ENCODE peak calls at places on chromosomes 7 and 10, in nine cellular contexts. One of them, this sample, is unnamed.

GRCh38 chr7:116239434-116239833 is 29.1 kb downstream of the TES start:
- DNase-seq in RWPE1: no peak
- DNase-seq in GM10248: no peak
- DNase-seq in WTC11: no peak
- DNase-seq in right atrium auricular region: no peak
- DNase-seq in astrocyte: no peak
- DNase-seq in hepatocyte: peak
- DNase-seq in colonic mucosa: no peak
- DNase-seq in activated CD8-positive, alpha-beta T cell treated with anti-CD3 and anti-CD28 coated beads for 36 hours: no peak
- DNase-seq in this sample: no peak

GRCh38 chr10:70124918-70125317 is 7.7 kb downstream of the AIFM2 start:
- DNase-seq in RWPE1: no peak
- DNase-seq in GM10248: no peak
- DNase-seq in WTC11: no peak
- DNase-seq in right atrium auricular region: no peak
- DNase-seq in astrocyte: no peak
- DNase-seq in hepatocyte: no peak
- DNase-seq in colonic mucosa: no peak
- DNase-seq in activated CD8-positive, alpha-beta T cell treated with anti-CD3 and anti-CD28 coated beads for 36 hours: no peak
- DNase-seq in this sample: no peak

GRCh38 chr10:3978174-3978573 is 193.2 kb upstream of the KLF6 start:
- DNase-seq in RWPE1: peak
- DNase-seq in GM10248: no peak
- DNase-seq in WTC11: no peak
- DNase-seq in right atrium auricular region: no peak
- DNase-seq in astrocyte: peak
- DNase-seq in hepatocyte: no peak
- DNase-seq in colonic mucosa: no peak
- DNase-seq in activated CD8-positive, alpha-beta T cell treated with anti-CD3 and anti-CD28 coated beads for 36 hours: no peak
- DNase-seq in this sample: no peak

GRCh38 chr10:6351540-6351939 is 148.8 kb downstream of the PFKFB3 start:
- DNase-seq in RWPE1: no peak
- DNase-seq in GM10248: no peak
- DNase-seq in WTC11: no peak
- DNase-seq in right atrium auricular region: no peak
- DNase-seq in astrocyte: no peak
- DNase-seq in hepatocyte: no peak
- DNase-seq in colonic mucosa: no peak
- DNase-seq in activated CD8-positive, alpha-beta T cell treated with anti-CD3 and anti-CD28 coated beads for 36 hours: no peak
- DNase-seq in this sample: peak

GRCh38 chr10:123144697-123145541 is 3.0 kb upstream of the HMX2 start:
- DNase-seq in RWPE1: no peak
- DNase-seq in GM10248: peak
- DNase-seq in WTC11: peak
- DNase-seq in right atrium auricular region: no peak
- DNase-seq in astrocyte: no peak
- DNase-seq in hepatocyte: no peak
- DNase-seq in colonic mucosa: no peak
- DNase-seq in activated CD8-positive, alpha-beta T cell treated with anti-CD3 and anti-CD28 coated beads for 36 hours: peak
- DNase-seq in this sample: peak

GRCh38 chr10:36489928-36490279 is 635.5 kb upstream of the ANKRD30A start:
- DNase-seq in RWPE1: peak
- DNase-seq in GM10248: no peak
- DNase-seq in WTC11: no peak
- DNase-seq in right atrium auricular region: no peak
- DNase-seq in astrocyte: peak
- DNase-seq in hepatocyte: no peak
- DNase-seq in colonic mucosa: no peak
- DNase-seq in activated CD8-positive, alpha-beta T cell treated with anti-CD3 and anti-CD28 coated beads for 36 hours: no peak
- DNase-seq in this sample: no peak

GRCh38 chr10:81414038-81414437 is 461.0 kb upstream of the NRG3 start:
- DNase-seq in RWPE1: no peak
- DNase-seq in GM10248: no peak
- DNase-seq in WTC11: peak
- DNase-seq in right atrium auricular region: no peak
- DNase-seq in astrocyte: no peak
- DNase-seq in hepatocyte: peak
- DNase-seq in colonic mucosa: no peak
- DNase-seq in activated CD8-positive, alpha-beta T cell treated with anti-CD3 and anti-CD28 coated beads for 36 hours: no peak
- DNase-seq in this sample: no peak

GRCh38 chr7:120856198-120856597 is 1.7 kb downstream of the TSPAN12 start:
- DNase-seq in RWPE1: no peak
- DNase-seq in GM10248: no peak
- DNase-seq in WTC11: no peak
- DNase-seq in right atrium auricular region: no peak
- DNase-seq in astrocyte: no peak
- DNase-seq in hepatocyte: no peak
- DNase-seq in colonic mucosa: no peak
- DNase-seq in activated CD8-positive, alpha-beta T cell treated with anti-CD3 and anti-CD28 coated beads for 36 hours: no peak
- DNase-seq in this sample: no peak

GRCh38 chr10:5959581-5960069 is 17.7 kb downstream of the IL15RA start:
- DNase-seq in RWPE1: no peak
- DNase-seq in GM10248: peak
- DNase-seq in WTC11: no peak
- DNase-seq in right atrium auricular region: no peak
- DNase-seq in astrocyte: no peak
- DNase-seq in hepatocyte: no peak
- DNase-seq in colonic mucosa: no peak
- DNase-seq in activated CD8-positive, alpha-beta T cell treated with anti-CD3 and anti-CD28 coated beads for 36 hours: no peak
- DNase-seq in this sample: no peak

GRCh38 chr7:137005873-137006272 is 137.4 kb downstream of the CHRM2 start:
- DNase-seq in RWPE1: no peak
- DNase-seq in GM10248: no peak
- DNase-seq in WTC11: no peak
- DNase-seq in right atrium auricular region: no peak
- DNase-seq in astrocyte: no peak
- DNase-seq in hepatocyte: no peak
- DNase-seq in colonic mucosa: no peak
- DNase-seq in activated CD8-positive, alpha-beta T cell treated with anti-CD3 and anti-CD28 coated beads for 36 hours: no peak
- DNase-seq in this sample: no peak

GRCh38 chr10:97777148-97777547 is 5.3 kb upstream of the SFRP5 start:
- DNase-seq in RWPE1: no peak
- DNase-seq in GM10248: no peak
- DNase-seq in WTC11: no peak
- DNase-seq in right atrium auricular region: no peak
- DNase-seq in astrocyte: no peak
- DNase-seq in hepatocyte: no peak
- DNase-seq in colonic mucosa: no peak
- DNase-seq in activated CD8-positive, alpha-beta T cell treated with anti-CD3 and anti-CD28 coated beads for 36 hours: no peak
- DNase-seq in this sample: no peak

GRCh38 chr7:119408596-119408995 is 864.4 kb upstream of the KCND2 start:
- DNase-seq in RWPE1: no peak
- DNase-seq in GM10248: no peak
- DNase-seq in WTC11: no peak
- DNase-seq in right atrium auricular region: no peak
- DNase-seq in astrocyte: no peak
- DNase-seq in hepatocyte: no peak
- DNase-seq in colonic mucosa: no peak
- DNase-seq in activated CD8-positive, alpha-beta T cell treated with anti-CD3 and anti-CD28 coated beads for 36 hours: no peak
- DNase-seq in this sample: no peak

GRCh38 chr7:40043164-40043563 is 91.3 kb downstream of the MPLKIP start:
- DNase-seq in RWPE1: no peak
- DNase-seq in GM10248: no peak
- DNase-seq in WTC11: no peak
- DNase-seq in right atrium auricular region: no peak
- DNase-seq in astrocyte: no peak
- DNase-seq in hepatocyte: no peak
- DNase-seq in colonic mucosa: no peak
- DNase-seq in activated CD8-positive, alpha-beta T cell treated with anti-CD3 and anti-CD28 coated beads for 36 hours: no peak
- DNase-seq in this sample: no peak

DNA sequence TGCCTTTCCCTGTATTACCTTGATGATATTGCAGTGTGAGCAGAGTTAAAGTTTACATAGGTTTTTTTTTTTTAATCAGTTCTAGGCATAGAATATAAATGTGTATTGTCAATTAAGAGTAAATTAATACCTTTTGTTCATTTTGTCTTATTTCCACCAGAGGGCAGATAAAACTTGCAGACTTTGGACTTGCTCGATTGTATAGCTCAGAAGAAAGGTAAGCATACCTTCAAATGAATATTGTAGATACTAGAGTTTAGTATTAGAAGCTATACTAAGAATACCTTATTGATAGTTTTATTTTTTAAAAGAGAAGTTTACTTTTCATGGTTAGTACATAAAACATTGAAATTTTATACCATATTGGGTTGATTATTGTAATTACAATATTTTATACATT is 86.8 kb downstream of the MPLKIP start:
- DNase-seq in RWPE1: no peak
- DNase-seq in GM10248: no peak
- DNase-seq in WTC11: no peak
- DNase-seq in right atrium auricular region: no peak
- DNase-seq in astrocyte: no peak
- DNase-seq in hepatocyte: no peak
- DNase-seq in colonic mucosa: no peak
- DNase-seq in activated CD8-positive, alpha-beta T cell treated with anti-CD3 and anti-CD28 coated beads for 36 hours: no peak
- DNase-seq in this sample: no peak
- TF ChIP-seq CTCF in RWPE1: peak
- TF ChIP-seq CTCF in GM10248: no peak
- TF ChIP-seq CTCF in WTC11: no peak
- TF ChIP-seq CTCF in right atrium auricular region: no peak
- TF ChIP-seq CTCF in astrocyte: peak
- TF ChIP-seq CTCF in hepatocyte: peak
- TF ChIP-seq CTCF in colonic mucosa: no peak
- TF ChIP-seq CTCF in activated CD8-positive, alpha-beta T cell treated with anti-CD3 and anti-CD28 coated beads for 36 hours: peak
- TF ChIP-seq CTCF in this sample: no peak

DNA sequence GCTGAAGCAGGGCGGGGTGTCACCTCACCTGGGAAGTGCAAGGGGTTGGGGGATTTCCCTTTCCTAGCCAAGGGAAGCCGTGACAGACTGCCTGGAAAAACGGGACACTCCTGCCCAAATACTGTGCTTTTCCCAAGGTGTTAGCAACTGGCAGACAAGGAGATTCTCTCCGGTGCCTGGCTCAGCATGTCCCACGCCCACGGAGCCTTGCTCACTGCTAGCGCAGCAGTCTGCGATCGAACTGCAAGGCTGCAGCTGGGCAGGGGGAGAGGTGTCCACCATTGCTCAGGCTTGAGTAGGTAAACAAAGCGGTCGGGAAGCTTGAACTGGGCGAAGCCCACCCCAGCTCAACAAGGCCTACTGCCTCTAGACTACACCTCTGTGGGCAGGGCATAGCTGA is 80.9 kb upstream of the DNAJB12 start:
- DNase-seq in RWPE1: no peak
- DNase-seq in GM10248: no peak
- DNase-seq in WTC11: no peak
- DNase-seq in right atrium auricular region: no peak
- DNase-seq in astrocyte: no peak
- DNase-seq in hepatocyte: no peak
- DNase-seq in colonic mucosa: no peak
- DNase-seq in activated CD8-positive, alpha-beta T cell treated with anti-CD3 and anti-CD28 coated beads for 36 hours: no peak
- DNase-seq in this sample: no peak
- TF ChIP-seq CTCF in RWPE1: no peak
- TF ChIP-seq CTCF in GM10248: no peak
- TF ChIP-seq CTCF in WTC11: no peak
- TF ChIP-seq CTCF in right atrium auricular region: no peak
- TF ChIP-seq CTCF in astrocyte: no peak
- TF ChIP-seq CTCF in hepatocyte: no peak
- TF ChIP-seq CTCF in colonic mucosa: no peak
- TF ChIP-seq CTCF in activated CD8-positive, alpha-beta T cell treated with anti-CD3 and anti-CD28 coated beads for 36 hours: no peak
- TF ChIP-seq CTCF in this sample: no peak

GRCh38 chr10:129968937-129969527 is 5.0 kb upstream of the EBF3 start:
- DNase-seq in RWPE1: no peak
- DNase-seq in GM10248: no peak
- DNase-seq in WTC11: peak
- DNase-seq in right atrium auricular region: no peak
- DNase-seq in astrocyte: no peak
- DNase-seq in hepatocyte: peak
- DNase-seq in colonic mucosa: peak
- DNase-seq in activated CD8-positive, alpha-beta T cell treated with anti-CD3 and anti-CD28 coated beads for 36 hours: peak
- DNase-seq in this sample: no peak
- TF ChIP-seq CTCF in RWPE1: no peak
- TF ChIP-seq CTCF in GM10248: peak
- TF ChIP-seq CTCF in WTC11: peak
- TF ChIP-seq CTCF in right atrium auricular region: peak
- TF ChIP-seq CTCF in astrocyte: no peak
- TF ChIP-seq CTCF in hepatocyte: peak
- TF ChIP-seq CTCF in colonic mucosa: peak
- TF ChIP-seq CTCF in activated CD8-positive, alpha-beta T cell treated with anti-CD3 and anti-CD28 coated beads for 36 hours: peak
- TF ChIP-seq CTCF in this sample: peak

GRCh38 chr10:30270247-30270646 is 78.8 kb downstream of the MTPAP start:
- DNase-seq in RWPE1: no peak
- DNase-seq in GM10248: no peak
- DNase-seq in WTC11: no peak
- DNase-seq in right atrium auricular region: no peak
- DNase-seq in astrocyte: no peak
- DNase-seq in hepatocyte: no peak
- DNase-seq in colonic mucosa: no peak
- DNase-seq in activated CD8-positive, alpha-beta T cell treated with anti-CD3 and anti-CD28 coated beads for 36 hours: no peak
- DNase-seq in this sample: no peak
- TF ChIP-seq CTCF in RWPE1: peak
- TF ChIP-seq CTCF in GM10248: no peak
- TF ChIP-seq CTCF in WTC11: no peak
- TF ChIP-seq CTCF in right atrium auricular region: no peak
- TF ChIP-seq CTCF in astrocyte: peak
- TF ChIP-seq CTCF in hepatocyte: peak
- TF ChIP-seq CTCF in colonic mucosa: no peak
- TF ChIP-seq CTCF in activated CD8-positive, alpha-beta T cell treated with anti-CD3 and anti-CD28 coated beads for 36 hours: no peak
- TF ChIP-seq CTCF in this sample: no peak

GRCh38 chr10:1597370-1598146 is 139.8 kb downstream of the ADARB2 start:
- DNase-seq in RWPE1: no peak
- DNase-seq in GM10248: no peak
- DNase-seq in WTC11: no peak
- DNase-seq in right atrium auricular region: no peak
- DNase-seq in astrocyte: no peak
- DNase-seq in hepatocyte: no peak
- DNase-seq in colonic mucosa: no peak
- DNase-seq in activated CD8-positive, alpha-beta T cell treated with anti-CD3 and anti-CD28 coated beads for 36 hours: no peak
- DNase-seq in this sample: no peak
- TF ChIP-seq CTCF in RWPE1: no peak
- TF ChIP-seq CTCF in GM10248: no peak
- TF ChIP-seq CTCF in WTC11: no peak
- TF ChIP-seq CTCF in right atrium auricular region: no peak
- TF ChIP-seq CTCF in astrocyte: no peak
- TF ChIP-seq CTCF in hepatocyte: no peak
- TF ChIP-seq CTCF in colonic mucosa: no peak
- TF ChIP-seq CTCF in activated CD8-positive, alpha-beta T cell treated with anti-CD3 and anti-CD28 coated beads for 36 hours: no peak
- TF ChIP-seq CTCF in this sample: no peak

This sample was measured in esophagus muscularis mucosa.